ENCODE peak calls at places on chromosome 22, in five cellular contexts. I, V, G, X and J are unnamed samples. For H3K4me1, the result is how much of the 10 kb centered on the place peaks cover.

GRCh38 chr22:41021039-41021654 is 70.0 kb downstream of the RBX1 start:
- DNase-seq in I (peak), V (no peak), G (peak), X (no peak), J (peak)

GRCh38 chr22:36881504-36882245 is 20.9 kb downstream of the NCF4 start:
- DNase-seq in I (no peak), V (no peak), G (no peak), X (no peak), J (no peak)

GRCh38 chr22:22666307-22667091 is 22.1 kb downstream of the GGTLC2 start:
- DNase-seq in I (peak), V (no peak), G (no peak), X (no peak), J (no peak)

GRCh38 chr22:32615874-32616564 is 141.4 kb downstream of the FBXO7 start:
- DNase-seq in I (no peak), V (no peak), G (peak), X (no peak), J (peak)

GRCh38 chr22:32578752-32579151 is 104.1 kb downstream of the FBXO7 start:
- DNase-seq in I (no peak), V (no peak), G (no peak), X (no peak), J (no peak)

GRCh38 chr22:49062155-49063039 is 765.3 kb downstream of the BRD1 start:
- DNase-seq in I (no peak), V (no peak), G (no peak), X (no peak), J (no peak)

GRCh38 chr22:35727436-35727835 is 9.8 kb downstream of the APOL5 start:
- DNase-seq in I (peak), V (no peak), G (no peak), X (no peak), J (no peak)

GRCh38 chr22:46798366-46799057 is 36.1 kb downstream of the TBC1D22A start:
- DNase-seq in I (peak), V (no peak), G (peak), X (no peak), J (peak)

GRCh38 chr22:37634505-37635002 is 4.9 kb upstream of the SH3BP1 start:
- DNase-seq in I (no peak), V (no peak), G (peak), X (no peak), J (peak)

GRCh38 chr22:23815781-23816551 is 22.8 kb downstream of the DERL3 start:
- DNase-seq in I (no peak), V (no peak), G (peak), X (no peak), J (no peak)

GRCh38 chr22:22689621-22690345 is 45.4 kb downstream of the GGTLC2 start:
- DNase-seq in I (no peak), V (no peak), G (no peak), X (no peak), J (peak)

GRCh38 chr22:32473388-32473952 is 1.1 kb upstream of the FBXO7 start:
- DNase-seq in I (peak), V (no peak), G (no peak), X (no peak), J (peak)

DNA sequence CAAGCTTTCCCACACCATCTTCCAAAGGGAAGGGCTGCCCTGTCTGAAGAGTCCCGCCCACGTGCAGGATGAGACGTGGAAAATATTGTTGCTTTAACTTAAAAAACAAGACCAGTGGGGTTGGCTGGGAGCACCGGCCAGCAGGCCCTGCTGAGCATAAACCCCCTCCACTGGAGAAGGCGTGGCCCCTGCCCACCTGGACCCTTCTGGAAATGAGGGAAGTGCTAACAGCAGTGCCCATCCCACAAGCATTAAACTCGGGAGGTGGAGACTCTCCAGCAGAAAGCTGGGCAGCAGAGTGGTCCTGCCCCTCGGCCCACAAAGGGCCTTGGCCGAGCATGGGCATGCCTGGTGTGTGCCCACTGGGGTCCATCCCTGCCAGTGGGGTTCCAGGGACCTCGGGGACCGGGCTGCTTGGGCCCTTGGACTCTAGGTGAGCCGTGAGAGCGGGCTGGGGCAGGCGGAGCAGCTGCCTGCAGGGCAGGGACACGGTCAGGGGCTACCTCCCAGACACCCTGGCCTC is 15.4 kb downstream of the SELENOO start:
- DNase-seq in I (no peak), V (no peak), G (no peak), X (no peak), J (no peak)
- TF ChIP-seq CTCF in I (no peak), V (no peak), G (no peak), X (no peak), J (no peak)

DNA sequence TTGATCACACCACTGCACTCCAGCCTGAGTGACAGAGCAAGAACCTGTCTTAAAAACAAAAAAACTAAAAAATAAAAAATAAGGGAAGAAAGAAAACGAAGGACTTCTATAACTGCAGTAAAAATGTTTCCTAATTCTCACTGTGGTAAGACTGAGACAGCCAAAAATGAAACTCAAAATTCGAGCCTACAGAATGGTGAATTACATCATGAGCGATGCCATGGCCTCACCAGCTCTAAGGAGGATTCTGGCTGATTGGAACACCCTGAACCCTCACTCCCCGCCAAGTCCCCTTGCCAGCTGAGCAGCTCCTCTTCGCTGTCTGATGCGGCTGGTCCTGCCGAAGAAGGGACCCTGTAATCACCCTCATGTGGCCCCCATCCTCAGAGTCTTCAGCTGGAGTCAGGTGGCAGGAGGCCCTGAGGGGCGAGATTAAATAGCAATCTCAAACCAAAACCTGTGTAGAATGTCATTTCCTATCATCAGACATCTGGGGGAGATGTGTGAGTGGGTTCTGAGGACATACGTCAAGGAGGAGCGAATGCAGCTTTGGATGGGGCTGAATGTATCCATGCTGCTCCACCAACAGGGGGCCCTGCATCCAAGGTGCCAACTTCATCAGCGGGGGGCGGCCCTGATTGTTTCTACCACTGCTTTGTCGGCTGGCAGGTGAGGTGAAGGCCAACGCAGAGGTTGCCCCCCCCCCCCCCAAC is 29.2 kb downstream of the PDGFB start:
- DNase-seq in I (no peak), V (no peak), G (peak), X (no peak), J (peak)
- H3K4me1 ChIP-seq in I (under half), V (under half), G (under half), X (under half), J (under half)

GRCh38 chr22:28440517-28441366 is 238.9 kb downstream of the TTC28 start:
- DNase-seq in I (peak), V (no peak), G (no peak), X (no peak), J (peak)
- TF ChIP-seq CTCF in I (peak), V (no peak), G (no peak), X (no peak), J (no peak)

GRCh38 chr22:50473855-50474671 is 772 bp downstream of the SBF1 start:
- DNase-seq in I (peak), V (no peak), G (peak), X (no peak), J (peak)

GRCh38 chr22:50471197-50471847 is 3.5 kb downstream of the SBF1 start:
- DNase-seq in I (no peak), V (no peak), G (no peak), X (no peak), J (no peak)

GRCh38 chr22:50470491-50470890 is 4.3 kb downstream of the SBF1 start:
- DNase-seq in I (no peak), V (no peak), G (no peak), X (no peak), J (no peak)

GRCh38 chr22:50473088-50473487 is 1.7 kb downstream of the SBF1 start:
- DNase-seq in I (no peak), V (no peak), G (peak), X (no peak), J (no peak)

DNA sequence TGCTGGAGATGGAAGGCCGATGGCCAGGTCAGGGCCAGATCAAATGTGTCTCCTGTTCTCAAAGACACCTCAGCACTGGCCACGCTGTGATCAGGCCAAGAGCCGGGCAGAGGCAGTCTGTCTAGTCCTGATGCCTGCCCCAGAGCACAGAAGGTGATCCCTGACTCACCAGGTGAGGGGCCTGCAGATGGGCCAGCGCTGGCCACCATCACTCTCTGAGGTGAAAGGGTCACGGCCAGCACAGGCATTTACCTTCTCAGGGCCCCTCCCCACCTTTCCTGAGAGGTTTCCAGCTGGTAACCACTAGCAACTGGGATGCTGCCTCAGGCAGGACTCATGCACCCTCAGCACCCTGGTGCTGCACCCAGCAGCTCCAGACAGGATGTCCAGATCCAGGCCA is 2.9 kb downstream of the SBF1 start:
- DNase-seq in I (no peak), V (no peak), G (no peak), X (no peak), J (no peak)
- H3K4me1 ChIP-seq in I (under half), V (under half), G (half or more), X (under half), J (under half)

GRCh38 chr22:29605236-29605850 is 1.9 kb downstream of the NF2 start:
- DNase-seq in I (no peak), V (no peak), G (peak), X (no peak), J (no peak)

GRCh38 chr22:29607426-29607825 is 4.0 kb downstream of the NF2 start:
- DNase-seq in I (peak), V (no peak), G (no peak), X (no peak), J (no peak)

GRCh38 chr22:29606320-29606719 is 2.9 kb downstream of the NF2 start:
- DNase-seq in I (no peak), V (no peak), G (no peak), X (no peak), J (no peak)

GRCh38 chr22:29600846-29601245 is 2.6 kb upstream of the NF2 start:
- DNase-seq in I (no peak), V (no peak), G (no peak), X (no peak), J (no peak)

GRCh38 chr22:29603358-29604191 is at the start of gene NF2:
- DNase-seq in I (peak), V (no peak), G (peak), X (peak), J (peak)
- TF ChIP-seq CTCF in I (no peak), V (no peak), G (no peak), X (no peak), J (no peak)

GRCh38 chr22:26432619-26433311 is 3.7 kb downstream of the ASPHD2 start:
- DNase-seq in I (no peak), V (no peak), G (no peak), X (no peak), J (no peak)
- H3K4me1 ChIP-seq in I (under half), V (under half), G (half or more), X (under half), J (under half)

GRCh38 chr22:19108807-19109197 is 13.4 kb downstream of the DGCR2 start:
- DNase-seq in I (no peak), V (no peak), G (no peak), X (no peak), J (no peak)
- TF ChIP-seq CTCF in I (no peak), V (no peak), G (no peak), X (no peak), J (no peak)

GRCh38 chr22:43399980-43400358 is 11.8 kb upstream of the MPPED1 start:
- DNase-seq in I (no peak), V (no peak), G (peak), X (no peak), J (no peak)

GRCh38 chr22:43398246-43398645 is 13.6 kb upstream of the MPPED1 start:
- DNase-seq in I (no peak), V (no peak), G (no peak), X (no peak), J (peak)

GRCh38 chr22:43398910-43399309 is 12.9 kb upstream of the MPPED1 start:
- DNase-seq in I (no peak), V (no peak), G (peak), X (no peak), J (peak)

GRCh38 chr22:43400449-43400848 is 11.4 kb upstream of the MPPED1 start:
- DNase-seq in I (no peak), V (no peak), G (peak), X (no peak), J (no peak)

GRCh38 chr22:43399338-43399979 is 12.4 kb upstream of the MPPED1 start:
- DNase-seq in I (no peak), V (no peak), G (peak), X (no peak), J (peak)
- H3K4me1 ChIP-seq in I (under half), V (under half), G (under half), X (under half), J (under half)

GRCh38 chr22:44861245-44861644 is 108.9 kb downstream of the ARHGAP8 start:
- DNase-seq in I (no peak), V (no peak), G (no peak), X (no peak), J (peak)

GRCh38 chr22:44862281-44862680 is 109.9 kb downstream of the ARHGAP8 start:
- DNase-seq in I (no peak), V (no peak), G (no peak), X (no peak), J (no peak)

GRCh38 chr22:44862981-44863860 is 110.8 kb downstream of the ARHGAP8 start:
- DNase-seq in I (no peak), V (no peak), G (no peak), X (no peak), J (peak)

GRCh38 chr22:44859641-44860040 is 107.3 kb downstream of the ARHGAP8 start:
- DNase-seq in I (no peak), V (no peak), G (no peak), X (no peak), J (no peak)

DNA sequence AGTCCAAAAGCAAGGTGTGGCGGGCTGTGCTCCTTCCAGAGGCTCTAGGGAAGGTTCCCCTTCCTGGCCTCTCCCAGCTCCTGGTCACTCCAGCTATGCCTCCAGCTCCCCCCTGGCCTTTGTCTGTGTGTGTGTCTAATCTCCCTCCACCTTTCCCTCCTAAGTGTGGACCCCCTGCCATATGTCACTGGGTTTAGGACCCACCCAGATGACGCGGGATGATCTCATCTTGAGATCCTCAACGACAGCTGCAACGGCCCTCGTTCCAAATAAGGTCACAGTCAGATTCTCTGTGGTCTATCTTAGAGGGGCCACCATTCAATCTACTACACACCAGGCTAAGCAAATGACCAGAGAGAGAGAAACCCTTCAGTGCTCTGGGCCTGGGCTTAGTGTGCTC is 107.9 kb downstream of the ARHGAP8 start:
- DNase-seq in I (no peak), V (no peak), G (no peak), X (no peak), J (peak)
- TF ChIP-seq CTCF in I (no peak), V (no peak), G (no peak), X (no peak), J (no peak)